ENCODE peak calls at places on chromosomes 12 and 14, in seven cellular contexts. T is NCI-H1092; U is NAMALWA; Z is naive thymus-derived CD4-positive, alpha-beta T cell; H is mucosa of descending colon; K is activated effector memory CD4-positive, alpha-beta T cell treated with Interleukin-2 at 50 U/mL for 16 hours; D is stimulated activated naive CD8-positive, alpha-beta T cell treated with anti-CD3 and anti-CD28 coated beads, Interleukin-15, amount 100 ng/mL, for 72 hours. R is an unnamed sample.

GRCh38 chr14:101628471-101628966 is 67.2 kb downstream of the DIO3 start:
- DNase-seq in T (peak; percentile 67), U (peak; percentile 78), Z (peak; percentile 77), H (peak; percentile 74), K (peak; percentile 57), D (peak; percentile 70), R (peak; percentile 44)

GRCh38 chr12:128339121-128339520 is 72.2 kb downstream of the TMEM132C start:
- DNase-seq in T (peak; percentile 36), U (no peak), Z (no peak), H (no peak), K (no peak), D (no peak), R (no peak)

GRCh38 chr14:92586001-92586947 is 72.7 kb downstream of the RIN3 start:
- DNase-seq in T (no peak), U (no peak), Z (peak; percentile 71), H (no peak), K (no peak), D (peak; percentile 59), R (no peak)

GRCh38 chr14:58765375-58765774 is 127.6 kb downstream of the DACT1 start:
- DNase-seq in T (no peak), U (no peak), Z (no peak), H (no peak), K (no peak), D (no peak), R (no peak)

GRCh38 chr14:103396463-103396862 is 11.2 kb downstream of the MARK3 start:
- DNase-seq in T (no peak), U (no peak), Z (no peak), H (no peak), K (no peak), D (no peak), R (no peak)

GRCh38 chr12:6538420-6539275 is 4.3 kb downstream of the GAPDH start:
- DNase-seq in T (no peak), U (peak; percentile 63), Z (no peak), H (no peak), K (no peak), D (no peak), R (no peak)

GRCh38 chr12:127728285-127728684 is 538.7 kb upstream of the TMEM132C start:
- DNase-seq in T (no peak), U (no peak), Z (no peak), H (no peak), K (no peak), D (no peak), R (no peak)

GRCh38 chr14:93146119-93146518 is 30.4 kb upstream of the ITPK1 start:
- DNase-seq in T (no peak), U (no peak), Z (no peak), H (no peak), K (no peak), D (no peak), R (no peak)

GRCh38 chr12:109582636-109583035 is 9.0 kb downstream of the MVK start:
- DNase-seq in T (no peak), U (no peak), Z (no peak), H (no peak), K (no peak), D (no peak), R (no peak)

GRCh38 chr12:62361048-62361447 is 100.8 kb downstream of the USP15 start:
- DNase-seq in T (no peak), U (no peak), Z (no peak), H (no peak), K (no peak), D (no peak), R (no peak)

R was measured in NCI-H446.